ENCODE peak calls at places on chromosomes 5 and 9, in four cellular contexts. T is sigmoid colon, W is heart right ventricle, H is AG10803. X is an unnamed sample.

GRCh38 chr9:93668261-93668871 is 92.0 kb downstream of the PHF2 start:
- DNase-seq in H (no peak), T (peak; percentile 50), W (no peak), X (no peak)

GRCh38 chr5:80463269-80463668 is 24.6 kb upstream of the FAM151B start:
- DNase-seq in T (no peak), W (no peak), H (no peak), X (no peak)

GRCh38 chr9:94096819-94097577 is 12.7 kb downstream of the PTPDC1 start:
- DNase-seq in T (no peak), W (no peak), H (no peak), X (no peak)

GRCh38 chr9:128191406-128192046 is at the start of gene CIZ1:
- DNase-seq in W (peak; percentile 73), T (peak; percentile 90), H (peak; percentile 80), X (peak; percentile 73)

GRCh38 chr5:52778784-52779183 is 8.9 kb upstream of the ITGA1 start:
- DNase-seq in W (no peak), T (no peak), H (no peak), X (no peak)

GRCh38 chr5:124592891-124593290 is 153.5 kb downstream of the ZNF608 start:
- DNase-seq in T (no peak), W (no peak), H (no peak), X (no peak)

GRCh38 chr5:66958984-66959641 is 237.5 kb downstream of the CD180 start:
- DNase-seq in H (peak; percentile 83), W (peak; percentile 49), T (peak; percentile 69), X (peak; percentile 76)

GRCh38 chr9:129289131-129289731 is 111.2 kb upstream of the IER5L start:
- DNase-seq in H (no peak), T (peak; percentile 43), W (no peak), X (no peak)

GRCh38 chr5:112776301-112776856 is 38.7 kb downstream of the APC start:
- DNase-seq in W (no peak), T (no peak), H (peak; percentile 75), X (peak; percentile 93)

GRCh38 chr5:37153661-37154060 is 95.5 kb downstream of the CPLANE1 start:
- DNase-seq in T (no peak), H (no peak), W (no peak), X (no peak)

GRCh38 chr5:115262066-115262404 is 642 bp downstream of the PGGT1B start:
- DNase-seq in T (no peak), H (peak; percentile 10), W (no peak), X (peak; percentile 39)

GRCh38 chr5:164377746-164378145 is 872.3 kb downstream of the MAT2B start:
- DNase-seq in H (no peak), T (no peak), W (no peak), X (no peak)

GRCh38 chr5:488241-488640 is 36.0 kb downstream of the SLC9A3 start:
- DNase-seq in T (no peak), W (no peak), H (no peak), X (no peak)

GRCh38 chr5:171789353-171789752 is 3.7 kb downstream of the SMIM23 start:
- DNase-seq in W (no peak), T (no peak), H (no peak), X (no peak)

GRCh38 chr5:150302301-150303069 is at the start of gene ARSI:
- DNase-seq in W (peak; percentile 24), H (peak; percentile 43), T (peak; percentile 83), X (peak; percentile 22)

GRCh38 chr5:891837-892389 is 688 bp downstream of the BRD9 start:
- DNase-seq in W (no peak), H (peak; percentile 18), T (no peak), X (peak; percentile 25)

GRCh38 chr9:131146186-131146585 is 20.8 kb downstream of the NUP214 start:
- DNase-seq in T (no peak), W (no peak), H (no peak), X (no peak)

GRCh38 chr9:128420651-128421473 is at the start of gene CERCAM:
- DNase-seq in H (peak; percentile 37), W (peak; percentile 54), T (peak; percentile 78), X (peak; percentile 24)

GRCh38 chr5:128271859-128272446 is 188.4 kb downstream of the SLC12A2 start:
- DNase-seq in W (peak; percentile 58), H (peak; percentile 15), T (no peak), X (peak; percentile 75)

GRCh38 chr5:150118561-150119229 is 32.3 kb upstream of the CSF1R start:
- DNase-seq in T (peak; percentile 55), W (peak; percentile 3), H (no peak), X (no peak)

DNA sequence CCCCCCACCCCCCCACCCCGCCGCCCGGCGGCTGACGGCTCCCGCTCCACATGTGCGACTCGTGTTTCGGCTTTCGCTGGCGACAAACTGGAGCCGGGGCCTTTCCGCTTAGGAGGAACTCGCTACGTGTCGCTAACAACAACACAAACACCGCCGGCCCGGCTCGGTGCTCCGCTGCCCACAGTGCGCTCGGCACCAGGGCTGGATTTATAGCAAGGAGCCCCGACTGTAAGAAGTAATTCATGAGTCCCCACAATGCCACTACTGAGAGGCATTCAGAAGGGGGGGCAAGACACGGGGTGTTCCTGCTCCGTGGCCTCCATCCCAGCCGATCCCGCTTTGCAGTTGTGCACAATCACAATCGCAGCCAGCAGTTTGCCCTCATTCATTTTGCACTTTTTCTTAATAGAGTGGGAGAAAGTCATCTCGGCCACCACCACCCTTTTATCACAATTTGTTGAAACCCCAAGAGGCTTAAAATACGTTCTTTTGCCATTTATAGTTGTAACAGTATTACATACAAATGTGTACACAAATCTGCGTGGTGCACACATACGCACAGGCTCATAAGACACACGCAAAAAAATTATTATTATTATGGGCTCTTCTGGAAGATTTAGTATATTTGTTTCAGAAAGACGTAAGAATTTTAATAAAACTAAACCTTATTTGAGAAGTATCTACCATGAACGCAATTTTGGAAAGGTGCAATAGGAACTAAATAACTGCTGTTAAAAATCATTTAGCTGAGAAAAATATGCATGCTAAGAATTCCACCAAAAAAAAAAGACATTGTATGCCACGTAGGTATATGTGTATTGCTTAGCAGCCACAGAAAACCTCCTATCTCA is 48.1 kb downstream of the EBF1 start:
- DNase-seq in H (peak; percentile 47), T (peak; percentile 68), W (peak; percentile 77), X (peak; percentile 46)
- H3K4me3 ChIP-seq in H (peak overlapping the region; percentile 48), T (no peak overlapping the region), W (peak overlapping the region; percentile 35), X (peak overlapping the region; percentile 54)

GRCh38 chr5:140802781-140803271 is 2.0 kb downstream of the PCDHA3 start:
- DNase-seq in W (no peak), H (no peak), T (no peak), X (no peak)

GRCh38 chr5:140796718-140797095 is 2.1 kb downstream of the PCDHA2 start:
- DNase-seq in H (no peak), W (no peak), T (no peak), X (no peak)

GRCh38 chr5:140795259-140795641 is 598 bp downstream of the PCDHA2 start:
- DNase-seq in H (no peak), W (no peak), T (no peak), X (no peak)

GRCh38 chr5:140801494-140801841 is 611 bp downstream of the PCDHA3 start:
- DNase-seq in T (no peak), H (no peak), W (no peak), X (no peak)

DNA sequence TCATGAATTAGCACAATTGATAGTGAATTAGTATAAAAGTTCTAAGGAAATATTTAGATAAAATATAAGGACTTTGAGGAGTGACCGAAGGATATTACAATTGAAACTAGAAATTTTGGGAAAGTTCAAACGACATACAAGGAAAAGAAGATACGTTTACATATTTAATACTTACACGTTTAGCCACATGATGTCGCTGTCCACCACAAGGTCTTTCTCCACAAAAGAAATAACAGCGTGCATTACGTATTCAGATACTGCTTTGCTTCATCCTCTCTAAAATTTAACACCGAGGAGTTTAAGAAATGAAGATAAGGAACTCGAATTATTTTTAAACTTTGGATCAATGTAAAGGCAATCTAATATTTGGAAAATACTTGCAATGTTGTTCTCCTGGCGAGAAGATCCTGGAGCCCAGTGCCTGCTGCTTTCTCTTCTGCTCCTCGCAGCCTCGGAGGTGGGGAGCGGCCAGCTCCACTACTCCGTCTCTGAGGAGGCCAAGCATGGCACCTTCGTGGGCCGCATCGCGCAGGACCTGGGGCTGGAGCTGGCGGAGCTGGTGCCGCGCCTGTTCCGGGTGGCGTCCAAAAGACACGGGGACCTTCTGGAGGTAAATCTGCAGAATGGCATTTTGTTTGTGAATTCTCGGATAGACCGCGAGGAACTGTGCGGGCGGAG is at the start of gene PCDHA3:
- DNase-seq in T (no peak), H (peak; percentile 31), W (no peak), X (peak; percentile 36)
- TF ChIP-seq CTCF in T (no peak), H (peak; percentile 52), W (no peak), X (peak; percentile 20)

GRCh38 chr9:115115924-115116323 is 2.0 kb downstream of the TNC start:
- DNase-seq in H (peak; percentile 78), W (no peak), T (no peak), X (peak; percentile 66)
- H3K4me3 ChIP-seq in H (peak overlapping the region; percentile 79), W (no peak overlapping the region), T (peak overlapping the region; percentile 28), X (no peak overlapping the region)

GRCh38 chr5:2754621-2755370 is 3.3 kb upstream of the IRX2 start:
- DNase-seq in H (peak; percentile 38), T (no peak), W (no peak), X (no peak)
- TF ChIP-seq CTCF in H (no peak), T (no peak), W (no peak), X (no peak)

DNA sequence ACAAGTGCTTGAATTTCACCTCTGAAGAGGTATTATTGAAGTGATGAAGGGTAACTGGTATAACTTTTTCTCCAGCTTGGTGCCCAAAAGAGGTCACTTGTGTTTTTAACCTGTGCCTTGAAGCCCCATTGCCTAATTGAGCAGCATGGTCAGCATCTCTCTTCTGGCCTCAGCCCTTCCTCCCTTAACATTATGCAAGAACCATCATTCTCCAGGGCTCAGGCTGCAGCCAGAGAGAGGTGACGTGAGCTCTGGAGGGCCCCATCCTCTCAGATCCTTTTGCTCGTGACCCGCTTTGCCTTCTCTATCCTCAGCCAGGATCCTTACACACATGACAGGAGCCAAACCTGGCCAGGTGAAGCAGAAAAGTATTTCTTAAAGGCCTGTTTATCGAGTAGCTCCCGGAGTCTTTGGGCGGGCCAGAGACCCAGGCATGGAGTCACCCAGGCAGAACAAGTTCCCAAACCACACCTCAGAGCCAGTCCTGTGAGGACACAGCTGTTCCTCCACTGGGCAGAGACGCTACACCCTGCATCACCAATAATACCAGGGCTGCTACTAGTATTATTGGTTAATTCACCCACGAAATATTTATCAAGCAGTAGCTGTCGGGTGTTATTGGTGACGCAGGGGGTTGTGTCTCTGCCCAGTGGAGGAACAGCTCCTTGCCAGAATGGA is 29.6 kb upstream of the BOD1 start:
- DNase-seq in H (no peak), T (no peak), W (no peak), X (no peak)
- H3K4me3 ChIP-seq in H (no peak overlapping the region), T (no peak overlapping the region), W (no peak overlapping the region), X (no peak overlapping the region)

DNA sequence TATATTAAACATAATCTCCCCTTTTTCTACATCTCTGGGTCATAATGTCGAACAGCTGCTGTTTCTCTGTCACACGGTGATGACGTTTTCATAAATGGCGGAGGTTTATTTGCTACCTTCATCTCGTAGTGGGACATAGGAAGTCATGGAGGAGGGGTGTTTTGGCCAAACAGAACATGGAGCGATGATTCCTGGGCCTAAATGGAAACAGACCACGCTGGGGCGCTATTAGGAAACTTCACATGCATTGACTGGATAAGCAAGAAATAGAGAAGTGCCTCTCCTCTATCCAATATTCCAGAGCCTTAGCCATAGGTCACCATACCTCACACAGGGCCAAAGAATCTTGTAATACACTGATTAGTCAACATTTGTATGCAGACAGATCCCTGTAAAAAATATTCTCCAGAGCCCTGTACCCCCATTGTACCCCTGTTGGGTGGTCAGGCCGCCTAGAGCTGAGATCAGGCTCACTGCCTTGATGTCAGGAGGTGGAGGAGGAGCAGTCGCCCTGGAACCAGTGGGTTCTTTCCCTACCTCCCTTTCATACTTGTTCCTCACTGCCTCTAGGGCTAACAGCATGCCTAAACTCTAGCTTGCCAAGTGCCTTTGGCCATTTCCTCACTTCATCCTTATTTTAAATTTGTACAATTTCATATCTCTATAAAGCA is 77.8 kb upstream of the SPIN1 start:
- DNase-seq in T (peak; percentile 10), H (no peak), W (no peak), X (no peak)
- TF ChIP-seq CTCF in T (no peak), H (no peak), W (no peak), X (no peak)

X was measured in fibroblast of the aortic adventitia.